ENCODE peak calls at places on chromosomes 11 and 22, in eight cellular contexts. A is activated naive CD4-positive, alpha-beta T cell treated with Interleukin-2 at 50 U/mL for 16 hours; M is left lung; O is stimulated activated CD8-positive, alpha-beta memory T cell treated with anti-CD3 and anti-CD28 coated beads, Interleukin-4, amount 100 ng/mL, for 1 hour; C is left colon; X is body of pancreas; T is dermis microvascular lymphatic vessel endothelial cell; S is right lobe of liver. W is an unnamed sample.

GRCh38 chr11:134497586-134497985 is 85.5 kb upstream of the B3GAT1 start:
- DNase-seq in A (no peak), M (peak; percentile 20), O (no peak), C (peak; percentile 86), X (no peak), T (no peak), S (no peak), W (no peak)

GRCh38 chr11:85595285-85595884 is 31.8 kb downstream of the DLG2 start:
- DNase-seq in A (no peak), M (no peak), O (no peak), C (no peak), X (no peak), T (peak; percentile 39), S (no peak), W (no peak)

GRCh38 chr22:48753381-48753730 is 1074.3 kb downstream of the BRD1 start:
- DNase-seq in A (no peak), M (no peak), O (no peak), C (no peak), X (no peak), T (no peak), S (no peak), W (no peak)

GRCh38 chr11:34126959-34127848 is 21.8 kb downstream of the NAT10 start:
- DNase-seq in A (no peak), M (no peak), O (no peak), C (no peak), X (no peak), T (no peak), S (no peak), W (no peak)

GRCh38 chr22:20563941-20564371 is 56.5 kb downstream of the MED15 start:
- DNase-seq in A (no peak), M (no peak), O (no peak), C (no peak), X (no peak), T (no peak), S (no peak), W (no peak)

GRCh38 chr22:49705631-49706352 is 121.9 kb downstream of the BRD1 start:
- DNase-seq in A (no peak), M (peak; percentile 13), O (no peak), C (no peak), X (no peak), T (no peak), S (peak; percentile 13), W (no peak)

GRCh38 chr11:124951341-124951740 is 2.7 kb upstream of the CCDC15 start:
- DNase-seq in A (no peak), M (no peak), O (no peak), C (no peak), X (no peak), T (no peak), S (no peak), W (no peak)

GRCh38 chr11:118226294-118226693 is 1.5 kb upstream of the JAML start:
- DNase-seq in A (no peak), M (peak; percentile 57), O (no peak), C (no peak), X (peak; percentile 28), T (no peak), S (no peak), W (no peak)

GRCh38 chr22:36352775-36353507 is 34.8 kb downstream of the MYH9 start:
- DNase-seq in A (no peak), M (no peak), O (no peak), C (no peak), X (peak; percentile 94), T (peak; percentile 85), S (peak; percentile 95), W (no peak)

GRCh38 chr22:37449281-37449680 is 22.0 kb upstream of the ELFN2 start:
- DNase-seq in A (no peak), M (no peak), O (no peak), C (no peak), X (no peak), T (no peak), S (no peak), W (no peak)

GRCh38 chr11:131079036-131079435 is 162.8 kb upstream of the SNX19 start:
- DNase-seq in A (no peak), M (no peak), O (no peak), C (no peak), X (no peak), T (no peak), S (no peak), W (no peak)

GRCh38 chr11:44333271-44334218 is 23.6 kb upstream of the ALX4 start:
- DNase-seq in A (no peak), M (no peak), O (no peak), C (no peak), X (no peak), T (no peak), S (no peak), W (no peak)

GRCh38 chr22:46262449-46263207 is 515 bp downstream of the PKDREJ start:
- DNase-seq in A (peak; percentile 17), M (peak; percentile 79), O (no peak), C (peak; percentile 46), X (peak; percentile 61), T (peak; percentile 49), S (no peak), W (no peak)

GRCh38 chr11:121023848-121024751 is at the start of gene TBCEL:
- DNase-seq in A (peak; percentile 76), M (peak; percentile 86), O (peak; percentile 55), C (peak; percentile 77), X (peak; percentile 89), T (peak; percentile 76), S (peak; percentile 88), W (peak; percentile 80)

GRCh38 chr11:99199336-99199735 is 178.6 kb downstream of the CNTN5 start:
- DNase-seq in A (no peak), M (no peak), O (no peak), C (no peak), X (no peak), T (no peak), S (peak; percentile 78), W (no peak)

GRCh38 chr11:48216510-48216909 is at the start of gene OR4B1:
- DNase-seq in A (no peak), M (no peak), O (no peak), C (no peak), X (no peak), T (no peak), S (no peak), W (no peak)

GRCh38 chr11:4581443-4581842 is at the start of gene OR52I2:
- DNase-seq in A (no peak), M (no peak), O (no peak), C (no peak), X (no peak), T (no peak), S (no peak), W (no peak)

GRCh38 chr22:38176170-38176741 is 5.4 kb downstream of the PLA2G6 start:
- DNase-seq in A (peak; percentile 27), M (peak; percentile 79), O (no peak), C (peak; percentile 79), X (peak; percentile 71), T (peak; percentile 99), S (no peak), W (no peak)

GRCh38 chr11:105573091-105573490 is 36.8 kb upstream of the GRIA4 start:
- DNase-seq in A (no peak), M (no peak), O (no peak), C (no peak), X (no peak), T (no peak), S (no peak), W (no peak)

GRCh38 chr11:72548481-72548880 is 114.2 kb upstream of the CLPB start:
- DNase-seq in A (no peak), M (no peak), O (no peak), C (no peak), X (no peak), T (no peak), S (no peak), W (no peak)